ENCODE peak calls at places on chromosomes 11 and 22, in six cellular contexts. W is heart right ventricle, D is psoas muscle, F is K562, G is tibial nerve, J is lung. O is an unnamed sample.
A peak's percentile ranks its signal among the peaks of the same experiment; 100 is the strongest.

GRCh38 chr22:38696606-38697005 is 4.1 kb downstream of the JOSD1 start:
- DNase-seq in W (no peak), D (no peak), F (peak; percentile 43), G (no peak), J (no peak), O (no peak)

GRCh38 chr11:12098601-12099000 is 11.8 kb upstream of the MICAL2 start:
- DNase-seq in W (no peak), D (no peak), F (no peak), G (no peak), J (no peak), O (no peak)

GRCh38 chr11:67645521-67646457 is 4.7 kb downstream of the ACY3 start:
- DNase-seq in W (no peak), D (no peak), F (no peak), G (no peak), J (no peak), O (peak; percentile 74)

GRCh38 chr22:24244144-24244787 is 616 bp downstream of the GGT5 start:
- DNase-seq in W (no peak), D (peak; percentile 61), F (no peak), G (no peak), J (no peak), O (no peak)

GRCh38 chr22:19892249-19892879 is 37.7 kb upstream of the GNB1L start:
- DNase-seq in W (no peak), D (no peak), F (peak; percentile 84), G (no peak), J (no peak), O (no peak)

GRCh38 chr11:133153031-133153430 is 379.3 kb downstream of the OPCML start:
- DNase-seq in W (no peak), D (no peak), F (no peak), G (no peak), J (no peak), O (no peak)

GRCh38 chr22:40511604-40512003 is 124.9 kb downstream of the MRTFA start:
- DNase-seq in W (no peak), D (peak; percentile 67), F (no peak), G (no peak), J (no peak), O (peak; percentile 53)

GRCh38 chr11:17692931-17693330 is 26.4 kb upstream of the MYOD1 start:
- DNase-seq in W (no peak), D (no peak), F (no peak), G (no peak), J (no peak), O (no peak)

GRCh38 chr22:31313366-31314147 is 21.3 kb upstream of the PIK3IP1 start:
- DNase-seq in W (peak; percentile 59), D (peak; percentile 69), F (peak; percentile 54), G (peak; percentile 52), J (peak; percentile 90), O (peak; percentile 89)

GRCh38 chr11:15757299-15757698 is 599.0 kb downstream of the SOX6 start:
- DNase-seq in W (no peak), D (no peak), F (no peak), G (no peak), J (no peak), O (no peak)

GRCh38 chr11:87726511-87726910 is 448.7 kb downstream of the RAB38 start:
- DNase-seq in W (no peak), D (no peak), F (no peak), G (no peak), J (no peak), O (no peak)

GRCh38 chr11:87724358-87724757 is 450.9 kb downstream of the RAB38 start:
- DNase-seq in W (no peak), D (no peak), F (no peak), G (no peak), J (no peak), O (no peak)

GRCh38 chr11:87719311-87720073 is 455.8 kb downstream of the RAB38 start:
- DNase-seq in W (no peak), D (no peak), F (no peak), G (no peak), J (no peak), O (no peak)

DNA sequence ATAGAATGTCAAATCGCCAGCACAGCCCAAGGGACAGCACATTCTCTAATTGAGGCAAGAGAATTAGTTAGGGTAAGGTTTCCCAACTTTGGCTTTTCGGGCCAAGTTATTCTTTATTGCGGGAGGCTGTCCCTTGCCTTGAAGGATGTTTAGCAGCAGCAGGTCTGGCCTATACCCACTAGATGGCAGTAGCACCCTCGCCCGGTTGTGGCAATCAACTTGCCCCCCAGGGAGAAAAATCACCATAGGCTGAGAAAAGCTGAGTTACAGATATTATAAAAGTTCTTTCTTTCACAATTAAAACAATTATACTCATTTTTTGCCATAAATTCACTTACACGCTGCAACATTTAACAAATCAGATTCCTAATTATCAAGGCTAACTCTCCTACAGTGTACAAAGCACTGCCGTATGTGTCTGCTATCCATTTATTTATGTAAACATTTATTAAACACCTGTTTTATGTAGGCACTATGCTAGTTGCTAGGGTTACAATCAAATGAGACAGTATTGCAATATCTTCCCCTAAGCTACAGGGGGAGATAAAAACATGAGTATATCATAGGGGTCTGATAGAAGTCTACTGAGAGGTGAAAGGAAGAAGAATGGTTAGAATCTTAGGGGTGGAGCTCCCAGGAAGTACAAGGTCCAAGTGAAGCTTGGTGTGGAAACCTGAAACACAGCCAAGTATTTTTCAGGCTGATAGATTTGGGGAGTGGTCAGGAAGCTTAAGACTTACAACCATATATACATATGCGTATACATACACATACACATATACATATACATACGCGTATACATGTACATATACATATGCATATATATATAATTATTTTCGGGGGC is 452.3 kb downstream of the RAB38 start:
- DNase-seq in W (no peak), D (no peak), F (peak; percentile 16), G (no peak), J (no peak), O (no peak)
- TF ChIP-seq CTCF in W (peak; percentile 47), D (peak; percentile 56), F (peak; percentile 53), G (peak; percentile 32), J (no peak), O (peak; percentile 32)

DNA sequence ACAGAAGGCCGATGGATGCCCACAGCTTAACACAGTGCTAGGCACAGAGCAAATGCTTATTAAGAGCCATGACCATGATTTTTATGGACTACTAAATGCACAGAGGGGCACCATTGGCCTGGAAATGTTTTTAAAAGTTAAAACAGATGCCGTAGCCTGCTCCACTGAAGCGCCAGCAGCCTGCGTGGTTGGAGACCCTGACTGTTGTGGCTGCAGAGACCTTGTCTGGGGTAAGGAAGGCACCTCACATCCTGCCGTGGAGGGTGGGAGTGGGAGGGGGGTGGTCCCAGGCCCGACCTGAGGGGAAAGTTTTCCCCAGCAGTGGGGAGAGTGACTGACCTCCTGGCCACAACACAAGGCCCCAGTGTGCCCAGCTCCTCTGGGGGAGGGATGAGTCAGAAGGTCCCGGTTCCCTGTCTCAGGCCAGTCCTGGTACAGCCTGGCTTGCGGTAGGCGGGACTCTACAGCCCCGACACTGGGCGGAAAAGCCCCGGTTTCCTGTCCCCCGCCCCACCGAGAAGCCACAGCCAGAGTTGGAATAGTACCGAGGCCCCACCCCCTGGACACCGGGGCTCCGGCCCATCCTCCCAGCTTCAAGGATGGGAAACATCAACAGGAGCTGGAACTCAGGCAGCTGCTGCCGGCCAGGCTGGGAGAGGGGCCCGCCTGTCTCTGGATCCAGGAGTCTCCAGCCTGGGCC is 7.0 kb downstream of the CHST1 start:
- DNase-seq in W (peak; percentile 86), D (peak; percentile 85), F (peak; percentile 16), G (no peak), J (peak; percentile 52), O (no peak)
- H3K27ac ChIP-seq in W (peak overlapping the region; percentile 87), D (peak overlapping the region; percentile 46), F (no peak overlapping the region), G (peak overlapping the region; percentile 6), J (peak overlapping the region; percentile 71), O (no peak overlapping the region)

DNA sequence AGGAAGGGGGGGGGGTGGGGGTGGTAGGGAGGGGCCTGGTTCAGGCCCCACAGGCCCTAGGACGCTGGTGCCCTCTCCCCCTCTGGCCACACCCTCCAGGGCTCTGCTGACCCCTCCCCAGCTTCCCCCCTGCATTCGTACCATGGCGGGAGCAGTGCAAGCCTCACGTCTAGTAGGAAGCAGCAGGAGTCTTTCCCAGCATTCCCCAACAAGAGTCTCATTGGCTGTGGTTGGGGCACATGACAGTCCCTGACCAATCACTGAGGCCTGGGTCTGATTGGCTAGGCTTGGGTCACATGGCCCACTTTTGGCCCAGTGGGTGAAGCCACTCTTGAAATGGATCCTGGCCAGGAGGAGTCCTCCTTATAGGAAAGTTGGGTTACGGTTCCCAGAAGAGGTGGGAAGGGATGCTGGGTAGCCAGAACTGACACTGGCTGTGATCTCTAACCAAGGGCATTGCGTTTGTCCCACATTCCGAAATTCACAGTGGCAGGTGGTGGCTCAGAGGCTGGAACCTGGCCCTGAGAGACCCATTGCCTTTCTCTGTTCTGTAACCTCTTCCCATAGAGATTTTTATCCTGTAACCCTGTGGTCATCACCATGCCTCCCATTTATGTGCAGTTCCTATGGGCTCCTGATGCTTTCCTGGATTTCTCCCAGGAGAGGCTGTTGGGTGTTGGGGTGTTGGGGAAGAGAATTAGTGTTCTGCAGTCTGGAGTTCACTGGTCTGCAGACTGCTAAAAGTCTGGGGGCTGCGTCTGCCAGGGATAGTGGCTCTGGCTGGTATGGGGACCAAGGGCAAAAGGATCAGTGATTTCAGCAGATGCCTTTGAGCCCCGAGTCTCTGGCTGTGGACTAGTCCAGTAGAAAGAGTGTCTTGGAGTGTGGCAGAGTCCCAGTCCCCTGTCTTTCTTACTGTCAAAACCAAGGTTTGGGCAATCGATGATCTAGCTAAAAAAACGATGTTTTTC is 58.9 kb upstream of the MYEOV start:
- DNase-seq in W (no peak), D (no peak), F (peak; percentile 54), G (no peak), J (no peak), O (no peak)
- H3K4me3 ChIP-seq in W (no peak overlapping the region), D (no peak overlapping the region), F (no peak overlapping the region), G (no peak overlapping the region), J (no peak overlapping the region), O (no peak overlapping the region)

GRCh38 chr11:396948-397548 is 3.0 kb downstream of the PKP3 start:
- DNase-seq in W (peak; percentile 66), D (peak; percentile 74), F (no peak), G (no peak), J (no peak), O (no peak)
- TF ChIP-seq CTCF in W (peak; percentile 33), D (peak; percentile 45), F (no peak), G (peak; percentile 53), J (peak; percentile 50), O (no peak)

GRCh38 chr22:47129902-47130301 is 367.5 kb downstream of the TBC1D22A start:
- DNase-seq in W (no peak), D (no peak), F (peak; percentile 76), G (no peak), J (no peak), O (no peak)
- H3K27ac ChIP-seq in W (no peak overlapping the region), D (no peak overlapping the region), F (peak overlapping the region; percentile 38), G (no peak overlapping the region), J (no peak overlapping the region), O (no peak overlapping the region)

DNA sequence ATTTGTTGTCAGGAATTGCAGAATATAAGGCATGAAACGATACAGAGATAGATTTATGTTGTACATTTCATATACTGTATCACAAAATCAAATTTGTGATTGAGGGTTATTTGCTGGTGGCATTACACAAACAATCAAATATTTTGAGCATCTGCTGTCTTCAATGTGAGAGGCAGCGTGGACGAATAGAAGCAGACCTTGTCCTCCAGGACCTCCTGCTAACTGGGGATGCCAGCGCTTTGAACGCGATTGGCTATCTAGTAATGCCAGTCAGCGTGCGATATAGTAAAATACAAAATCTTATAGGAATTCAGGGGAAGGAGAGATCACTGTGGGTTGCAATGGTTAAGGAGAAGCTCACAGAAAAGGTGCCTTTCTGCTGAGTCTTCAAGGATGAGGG is 631 bp upstream of the SNX19 start:
- DNase-seq in W (no peak), D (no peak), F (no peak), G (no peak), J (no peak), O (no peak)
- H3K4me3 ChIP-seq in W (peak overlapping the region; percentile 100), D (peak overlapping the region; percentile 96), F (peak overlapping the region; percentile 96), G (peak overlapping the region; percentile 94), J (peak overlapping the region; percentile 15), O (peak overlapping the region; percentile 91)